ENCODE peak calls at places on chromosomes 4 and X, in four cellular contexts. One of them, this sample, is unnamed.

GRCh38 chr4:5009796-5010195 is 9.5 kb downstream of the CYTL1 start:
- DNase-seq in right lobe of liver: no peak
- DNase-seq in WERI-Rb-1: no peak
- DNase-seq in neural progenitor cell: no peak
- DNase-seq in this sample: no peak

GRCh38 chr4:166777760-166778159 is 456.5 kb downstream of the SPOCK3 start:
- DNase-seq in right lobe of liver: no peak
- DNase-seq in neural progenitor cell: no peak
- DNase-seq in WERI-Rb-1: no peak
- DNase-seq in this sample: no peak

GRCh38 chrX:39973810-39974209 is 123.9 kb downstream of the BCOR start:
- DNase-seq in WERI-Rb-1: no peak
- DNase-seq in right lobe of liver: no peak
- DNase-seq in neural progenitor cell: no peak
- DNase-seq in this sample: no peak

GRCh38 chrX:3518870-3519269 is 172.4 kb upstream of the MXRA5 start:
- DNase-seq in WERI-Rb-1: no peak
- DNase-seq in right lobe of liver: no peak
- DNase-seq in neural progenitor cell: no peak
- DNase-seq in this sample: no peak

GRCh38 chrX:106243376-106243775 is 75.3 kb downstream of the PWWP3B start:
- DNase-seq in WERI-Rb-1: no peak
- DNase-seq in neural progenitor cell: no peak
- DNase-seq in right lobe of liver: no peak
- DNase-seq in this sample: no peak

GRCh38 chr4:71186566-71187398 is 152.0 kb upstream of the SLC4A4 start:
- DNase-seq in right lobe of liver: peak; percentile 75
- DNase-seq in neural progenitor cell: peak; percentile 84
- DNase-seq in WERI-Rb-1: peak; percentile 47
- DNase-seq in this sample: no peak

GRCh38 chr4:25862411-25863346 is at the start of gene SEL1L3:
- DNase-seq in WERI-Rb-1: peak; percentile 56
- DNase-seq in right lobe of liver: peak; percentile 77
- DNase-seq in neural progenitor cell: peak; percentile 75
- DNase-seq in this sample: no peak

GRCh38 chr4:101961144-101961543 is 170.6 kb downstream of the BANK1 start:
- DNase-seq in right lobe of liver: no peak
- DNase-seq in WERI-Rb-1: no peak
- DNase-seq in neural progenitor cell: peak; percentile 14
- DNase-seq in this sample: no peak

GRCh38 chr4:14177987-14178386 is 550.5 kb upstream of the BOD1L1 start:
- DNase-seq in neural progenitor cell: no peak
- DNase-seq in WERI-Rb-1: no peak
- DNase-seq in right lobe of liver: no peak
- DNase-seq in this sample: no peak

GRCh38 chr4:173046818-173047217 is 121.8 kb upstream of the GALNT7 start:
- DNase-seq in neural progenitor cell: no peak
- DNase-seq in WERI-Rb-1: peak; percentile 55
- DNase-seq in right lobe of liver: no peak
- DNase-seq in this sample: peak; percentile 77

GRCh38 chr4:156294577-156294976 is 340.9 kb upstream of the CTSO start:
- DNase-seq in right lobe of liver: no peak
- DNase-seq in neural progenitor cell: peak; percentile 42
- DNase-seq in WERI-Rb-1: peak; percentile 11
- DNase-seq in this sample: peak; percentile 67

GRCh38 chr4:3311095-3311372 is 18.2 kb downstream of the RGS12 start:
- DNase-seq in neural progenitor cell: no peak
- DNase-seq in WERI-Rb-1: no peak
- DNase-seq in right lobe of liver: no peak
- DNase-seq in this sample: no peak

GRCh38 chrX:13533726-13534125 is 35.7 kb upstream of the EGFL6 start:
- DNase-seq in neural progenitor cell: no peak
- DNase-seq in WERI-Rb-1: no peak
- DNase-seq in right lobe of liver: no peak
- DNase-seq in this sample: peak; percentile 9

GRCh38 chrX:39823848-39824247 is 273.9 kb downstream of the BCOR start:
- DNase-seq in neural progenitor cell: no peak
- DNase-seq in right lobe of liver: no peak
- DNase-seq in WERI-Rb-1: peak; percentile 43
- DNase-seq in this sample: no peak

GRCh38 chr4:6802050-6802449 is 19.5 kb downstream of the KIAA0232 start:
- DNase-seq in right lobe of liver: no peak
- DNase-seq in neural progenitor cell: no peak
- DNase-seq in WERI-Rb-1: no peak
- DNase-seq in this sample: no peak

GRCh38 chrX:13463608-13464007 is 105.8 kb upstream of the EGFL6 start:
- DNase-seq in right lobe of liver: no peak
- DNase-seq in WERI-Rb-1: peak; percentile 60
- DNase-seq in neural progenitor cell: no peak
- DNase-seq in this sample: no peak

GRCh38 chrX:25523574-25523973 is 507.8 kb upstream of the ARX start:
- DNase-seq in neural progenitor cell: peak; percentile 60
- DNase-seq in right lobe of liver: peak; percentile 32
- DNase-seq in WERI-Rb-1: peak; percentile 42
- DNase-seq in this sample: no peak

GRCh38 chr4:151409470-151410313 is 716 bp downstream of the FHIP1A start:
- DNase-seq in neural progenitor cell: peak; percentile 68
- DNase-seq in right lobe of liver: peak; percentile 30
- DNase-seq in WERI-Rb-1: no peak
- DNase-seq in this sample: peak; percentile 51

GRCh38 chrX:13151806-13152510 is 107.5 kb upstream of the FAM9C start:
- DNase-seq in WERI-Rb-1: no peak
- DNase-seq in right lobe of liver: no peak
- DNase-seq in neural progenitor cell: no peak
- DNase-seq in this sample: no peak

GRCh38 chr4:138449938-138450337 is 207.8 kb upstream of the SLC7A11 start:
- DNase-seq in WERI-Rb-1: no peak
- DNase-seq in right lobe of liver: no peak
- DNase-seq in neural progenitor cell: no peak
- DNase-seq in this sample: no peak

GRCh38 chr4:154312246-154312645 is 179.4 kb downstream of the DCHS2 start:
- DNase-seq in right lobe of liver: no peak
- DNase-seq in WERI-Rb-1: no peak
- DNase-seq in neural progenitor cell: no peak
- DNase-seq in this sample: no peak

GRCh38 chrX:12657881-12658280 is 133.3 kb upstream of the PRPS2 start:
- DNase-seq in WERI-Rb-1: no peak
- DNase-seq in right lobe of liver: no peak
- DNase-seq in neural progenitor cell: no peak
- DNase-seq in this sample: no peak

GRCh38 chrX:133542476-133542875 is 127.2 kb upstream of the GPC4 start:
- DNase-seq in neural progenitor cell: no peak
- DNase-seq in right lobe of liver: no peak
- DNase-seq in WERI-Rb-1: no peak
- DNase-seq in this sample: no peak

GRCh38 chrX:35166023-35166422 is 223.4 kb downstream of the FAM47B start:
- DNase-seq in WERI-Rb-1: no peak
- DNase-seq in right lobe of liver: no peak
- DNase-seq in neural progenitor cell: peak; percentile 30
- DNase-seq in this sample: peak; percentile 59

GRCh38 chr4:15575951-15576350 is 79.2 kb downstream of the FBXL5 start:
- DNase-seq in right lobe of liver: no peak
- DNase-seq in WERI-Rb-1: no peak
- DNase-seq in neural progenitor cell: peak; percentile 8
- DNase-seq in this sample: no peak

GRCh38 chr4:144715230-144715629 is 69.3 kb downstream of the HHIP start:
- DNase-seq in WERI-Rb-1: no peak
- DNase-seq in neural progenitor cell: no peak
- DNase-seq in right lobe of liver: no peak
- DNase-seq in this sample: no peak

GRCh38 chr4:19832388-19832787 is 419.3 kb upstream of the SLIT2 start:
- DNase-seq in right lobe of liver: no peak
- DNase-seq in neural progenitor cell: no peak
- DNase-seq in WERI-Rb-1: no peak
- DNase-seq in this sample: no peak

GRCh38 chr4:41129936-41130440 is 84.4 kb downstream of the APBB2 start:
- DNase-seq in WERI-Rb-1: no peak
- DNase-seq in neural progenitor cell: no peak
- DNase-seq in right lobe of liver: no peak
- DNase-seq in this sample: no peak

GRCh38 chr4:75016472-75016871 is 83.6 kb downstream of the PARM1 start:
- DNase-seq in right lobe of liver: no peak
- DNase-seq in neural progenitor cell: no peak
- DNase-seq in WERI-Rb-1: no peak
- DNase-seq in this sample: no peak

GRCh38 chr4:105780176-105780575 is 71.6 kb downstream of the GSTCD start:
- DNase-seq in neural progenitor cell: no peak
- DNase-seq in right lobe of liver: no peak
- DNase-seq in WERI-Rb-1: no peak
- DNase-seq in this sample: no peak

GRCh38 chr4:6443035-6444023 is 29.1 kb downstream of the PPP2R2C start:
- DNase-seq in right lobe of liver: no peak
- DNase-seq in neural progenitor cell: no peak
- DNase-seq in WERI-Rb-1: peak; percentile 29
- DNase-seq in this sample: no peak

GRCh38 chr4:98599617-98600016 is 58.8 kb downstream of the TSPAN5 start:
- DNase-seq in right lobe of liver: no peak
- DNase-seq in neural progenitor cell: no peak
- DNase-seq in WERI-Rb-1: no peak
- DNase-seq in this sample: no peak

GRCh38 chr4:8114456-8115202 is 44.0 kb downstream of the ABLIM2 start:
- DNase-seq in WERI-Rb-1: no peak
- DNase-seq in right lobe of liver: no peak
- DNase-seq in neural progenitor cell: no peak
- DNase-seq in this sample: no peak

GRCh38 chr4:6198768-6199343 is 1.5 kb downstream of the JAKMIP1 start:
- DNase-seq in right lobe of liver: no peak
- DNase-seq in WERI-Rb-1: peak; percentile 66
- DNase-seq in neural progenitor cell: peak; percentile 77
- DNase-seq in this sample: no peak

GRCh38 chrX:143854006-143854405 is 29.9 kb upstream of the UBE2NL start:
- DNase-seq in neural progenitor cell: no peak
- DNase-seq in WERI-Rb-1: no peak
- DNase-seq in right lobe of liver: no peak
- DNase-seq in this sample: peak; percentile 18

GRCh38 chr4:108830509-108831244 is 67.8 kb upstream of the ETNPPL start:
- DNase-seq in WERI-Rb-1: no peak
- DNase-seq in neural progenitor cell: no peak
- DNase-seq in right lobe of liver: no peak
- DNase-seq in this sample: no peak

GRCh38 chr4:85741921-85742591 is 267.1 kb downstream of the ARHGAP24 start:
- DNase-seq in neural progenitor cell: no peak
- DNase-seq in WERI-Rb-1: no peak
- DNase-seq in right lobe of liver: peak; percentile 30
- DNase-seq in this sample: no peak

GRCh38 chrX:39613508-39613921 is 484.2 kb downstream of the BCOR start:
- DNase-seq in WERI-Rb-1: peak; percentile 61
- DNase-seq in neural progenitor cell: peak; percentile 88
- DNase-seq in right lobe of liver: peak; percentile 29
- DNase-seq in this sample: no peak

DNA sequence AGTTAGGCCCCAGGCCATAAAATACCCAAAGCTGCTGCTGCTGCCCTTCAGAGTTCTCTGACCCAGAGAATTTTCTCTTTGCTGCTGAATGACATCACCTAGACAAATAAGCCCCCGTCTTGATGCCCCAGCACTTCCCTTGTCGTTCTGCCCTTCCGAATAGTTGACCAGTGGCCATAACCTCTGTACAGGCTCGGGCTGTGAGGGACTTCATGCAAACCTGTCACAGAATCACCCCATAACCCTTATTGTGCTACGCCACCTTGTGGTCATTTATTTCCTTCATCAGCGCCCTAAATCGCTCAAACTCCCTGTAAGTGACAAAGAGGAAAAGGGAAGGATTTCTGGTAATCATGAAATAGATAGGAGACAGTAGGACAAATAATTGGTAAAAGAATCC is 18.8 kb downstream of the SPACA5 start:
- DNase-seq in neural progenitor cell: peak; percentile 71
- DNase-seq in WERI-Rb-1: peak; percentile 65
- DNase-seq in right lobe of liver: no peak
- DNase-seq in this sample: no peak
- TF ChIP-seq CTCF in neural progenitor cell: peak; percentile 65
- TF ChIP-seq CTCF in WERI-Rb-1: peak; percentile 61
- TF ChIP-seq CTCF in right lobe of liver: peak; percentile 64
- TF ChIP-seq CTCF in this sample: peak; percentile 58

DNA sequence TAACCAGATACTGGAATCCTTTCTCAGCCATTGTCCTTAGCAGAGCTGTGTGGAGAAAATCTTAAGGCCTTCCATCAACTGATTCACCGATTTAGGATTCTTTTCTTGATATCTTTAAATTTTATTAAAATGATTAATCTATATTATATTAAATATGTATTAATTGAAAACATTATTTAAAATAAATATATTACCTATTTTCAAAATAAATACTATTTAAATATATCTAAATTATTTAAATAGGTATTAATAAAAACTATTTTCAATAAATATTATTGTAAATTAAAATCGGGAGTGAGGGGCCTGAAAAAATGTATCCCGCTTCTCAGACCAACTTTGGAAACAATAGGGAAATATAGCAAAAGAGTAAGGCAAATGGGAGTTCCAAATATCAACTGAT is 94.0 kb upstream of the HPF1 start:
- DNase-seq in right lobe of liver: no peak
- DNase-seq in neural progenitor cell: no peak
- DNase-seq in WERI-Rb-1: no peak
- DNase-seq in this sample: no peak
- TF ChIP-seq CTCF in right lobe of liver: no peak
- TF ChIP-seq CTCF in neural progenitor cell: no peak
- TF ChIP-seq CTCF in WERI-Rb-1: no peak
- TF ChIP-seq CTCF in this sample: no peak

DNA sequence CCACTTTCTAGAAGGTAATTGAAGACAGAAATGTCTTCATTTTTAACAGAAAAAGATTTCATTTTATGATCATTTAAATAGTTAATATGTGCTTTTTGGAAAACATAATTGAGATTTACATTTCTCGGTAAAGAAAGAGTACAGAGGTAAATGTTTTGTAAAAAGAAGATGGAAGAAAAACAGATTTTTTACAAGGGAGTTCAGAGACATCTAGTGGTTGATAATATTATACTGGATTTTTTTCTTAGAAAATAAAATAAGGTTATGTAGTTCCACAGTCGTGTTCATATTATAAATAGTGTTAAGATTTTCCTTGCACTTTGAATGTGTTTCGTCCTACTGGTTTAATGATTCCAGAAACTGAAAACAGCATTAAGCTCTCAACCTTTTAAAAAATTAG is 60.6 kb downstream of the SMARCA1 start:
- DNase-seq in right lobe of liver: no peak
- DNase-seq in neural progenitor cell: no peak
- DNase-seq in WERI-Rb-1: no peak
- DNase-seq in this sample: no peak
- TF ChIP-seq CTCF in right lobe of liver: peak; percentile 30
- TF ChIP-seq CTCF in neural progenitor cell: peak; percentile 31
- TF ChIP-seq CTCF in WERI-Rb-1: no peak
- TF ChIP-seq CTCF in this sample: no peak

GRCh38 chrX:67426946-67427345 is 116.9 kb upstream of the AR start:
- DNase-seq in WERI-Rb-1: no peak
- DNase-seq in neural progenitor cell: peak; percentile 1
- DNase-seq in right lobe of liver: no peak
- DNase-seq in this sample: no peak
- TF ChIP-seq CTCF in WERI-Rb-1: no peak
- TF ChIP-seq CTCF in neural progenitor cell: no peak
- TF ChIP-seq CTCF in right lobe of liver: no peak
- TF ChIP-seq CTCF in this sample: no peak

GRCh38 chr4:150379454-150379853 is 202.5 kb upstream of the MAB21L2 start:
- DNase-seq in neural progenitor cell: no peak
- DNase-seq in right lobe of liver: no peak
- DNase-seq in WERI-Rb-1: no peak
- DNase-seq in this sample: no peak
- TF ChIP-seq CTCF in neural progenitor cell: no peak
- TF ChIP-seq CTCF in right lobe of liver: no peak
- TF ChIP-seq CTCF in WERI-Rb-1: no peak
- TF ChIP-seq CTCF in this sample: no peak

This sample was measured in epithelial cell of proximal tubule.